ENCODE peak calls at places on chromosomes 13 and 19, in ten cellular contexts. C is CD4-positive, alpha-beta T cell; X is RWPE2; J is thoracic aorta; H is aorta; T is mesendoderm; F is IMR-90; I is caudate nucleus; E is cardiac muscle cell; G is psoas muscle. A is an unnamed sample.

GRCh38 chr19:39824143-39825092 is 9.5 kb downstream of the DYRK1B start:
- DNase-seq in H (peak; percentile 92), T (peak; percentile 97), G (peak; percentile 85), F (peak; percentile 91), E (peak; percentile 95), J (peak; percentile 85), C (peak; percentile 82), X (peak; percentile 90), I (peak; percentile 84), A (peak; percentile 92)

GRCh38 chr13:59480857-59481256 is 682.9 kb downstream of the DIAPH3 start:
- DNase-seq in F (no peak), E (no peak), T (no peak), H (no peak), I (no peak), J (no peak), G (no peak), C (no peak), X (no peak), A (no peak)

GRCh38 chr19:30848626-30849322 is 476.6 kb downstream of the ZNF536 start:
- DNase-seq in F (no peak), X (no peak), C (no peak), I (no peak), E (no peak), G (no peak), T (no peak), H (no peak), J (no peak), A (no peak)

GRCh38 chr19:47417746-47418594 is 1.4 kb downstream of the MEIS3 start:
- DNase-seq in H (no peak), X (no peak), G (no peak), J (no peak), T (no peak), I (no peak), E (no peak), F (peak; percentile 18), C (no peak), A (no peak)

GRCh38 chr19:12139885-12140544 is at the start of gene ZNF20:
- DNase-seq in C (peak; percentile 85), H (peak; percentile 98), J (peak; percentile 84), I (peak; percentile 82), G (peak; percentile 95), F (peak; percentile 91), X (peak; percentile 93), T (peak; percentile 98), E (peak; percentile 98), A (peak; percentile 93)

GRCh38 chr13:107834717-107835116 is 380.6 kb downstream of the LIG4 start:
- DNase-seq in I (no peak), T (no peak), F (peak; percentile 31), H (no peak), X (no peak), J (no peak), E (no peak), G (no peak), C (no peak), A (peak; percentile 28)

GRCh38 chr13:75079226-75079625 is 402.7 kb downstream of the TBC1D4 start:
- DNase-seq in C (no peak), T (no peak), H (no peak), E (no peak), J (no peak), G (no peak), I (no peak), X (no peak), F (peak; percentile 66), A (peak; percentile 82)

GRCh38 chr13:32378012-32378411 is 49.9 kb downstream of the N4BP2L1 start:
- DNase-seq in T (no peak), J (no peak), X (no peak), I (no peak), H (no peak), G (no peak), C (no peak), E (no peak), F (no peak), A (no peak)

GRCh38 chr19:31232871-31233270 is 116.4 kb downstream of the TSHZ3 start:
- DNase-seq in E (no peak), C (no peak), X (no peak), J (no peak), I (no peak), H (no peak), F (peak; percentile 96), G (no peak), T (no peak), A (peak; percentile 95)

GRCh38 chr13:26325876-26326275 is 71.9 kb downstream of the CDK8 start:
- DNase-seq in C (no peak), I (no peak), G (no peak), X (no peak), J (no peak), T (no peak), E (no peak), H (no peak), F (peak; percentile 4), A (peak; percentile 37)

GRCh38 chr19:2042485-2043268 is 8.4 kb downstream of the MKNK2 start:
- DNase-seq in I (no peak), C (no peak), H (peak; percentile 60), E (no peak), J (no peak), T (no peak), G (peak; percentile 49), X (peak; percentile 69), F (no peak), A (no peak)

GRCh38 chr19:10617409-10618121 is 7.8 kb upstream of the SLC44A2 start:
- DNase-seq in H (no peak), I (no peak), C (no peak), X (no peak), F (peak; percentile 89), J (no peak), T (no peak), E (no peak), G (no peak), A (peak; percentile 89)

GRCh38 chr19:1132625-1133383 is 29.0 kb downstream of the GPX4 start:
- DNase-seq in E (no peak), X (no peak), G (no peak), H (no peak), J (no peak), I (no peak), F (no peak), T (no peak), C (no peak), A (no peak)

GRCh38 chr19:1453525-1454371 is 3.8 kb downstream of the APC2 start:
- DNase-seq in H (no peak), F (no peak), I (peak; percentile 86), E (peak; percentile 36), C (no peak), G (no peak), X (no peak), J (no peak), T (no peak), A (peak; percentile 24)

GRCh38 chr13:50593228-50593627 is 250.3 kb downstream of the DLEU7 start:
- DNase-seq in G (no peak), F (no peak), J (no peak), H (no peak), C (no peak), X (no peak), E (no peak), I (no peak), T (no peak), A (peak; percentile 43)

GRCh38 chr13:50589139-50589538 is 254.4 kb downstream of the DLEU7 start:
- DNase-seq in X (peak; percentile 76), T (no peak), J (no peak), G (no peak), C (no peak), H (peak; percentile 70), E (no peak), I (no peak), F (peak; percentile 91), A (peak; percentile 99)

GRCh38 chr13:50594276-50594970 is 249.1 kb downstream of the DLEU7 start:
- DNase-seq in X (no peak), I (no peak), J (no peak), G (no peak), E (no peak), F (no peak), H (no peak), T (no peak), C (peak; percentile 3), A (no peak)

GRCh38 chr13:50589651-50590054 is 253.8 kb downstream of the DLEU7 start:
- DNase-seq in J (no peak), T (no peak), H (peak; percentile 59), C (no peak), G (no peak), E (no peak), X (peak; percentile 68), I (no peak), F (peak; percentile 85), A (peak; percentile 83)

GRCh38 chr13:50592412-50593145 is 250.9 kb downstream of the DLEU7 start:
- DNase-seq in X (no peak), J (no peak), E (no peak), T (no peak), F (peak; percentile 87), I (no peak), G (no peak), C (no peak), H (no peak), A (peak; percentile 79)
- H3K27ac ChIP-seq in X (peak overlapping the region; percentile 86), J (no peak overlapping the region), E (no peak overlapping the region), T (no peak overlapping the region), F (no peak overlapping the region), I (no peak overlapping the region), G (no peak overlapping the region), C (no peak overlapping the region), H (no peak overlapping the region), A (no peak overlapping the region)

GRCh38 chr19:40923934-40924391 is 41.9 kb upstream of the CYP2A7 start:
- DNase-seq in C (no peak), E (no peak), X (no peak), G (no peak), F (no peak), I (no peak), J (no peak), H (no peak), T (peak; percentile 14), A (no peak)
- H3K27ac ChIP-seq in C (no peak overlapping the region), E (peak overlapping the region; percentile 64), X (no peak overlapping the region), G (no peak overlapping the region), F (no peak overlapping the region), I (no peak overlapping the region), J (no peak overlapping the region), H (no peak overlapping the region), T (no peak overlapping the region), A (no peak overlapping the region)

DNA sequence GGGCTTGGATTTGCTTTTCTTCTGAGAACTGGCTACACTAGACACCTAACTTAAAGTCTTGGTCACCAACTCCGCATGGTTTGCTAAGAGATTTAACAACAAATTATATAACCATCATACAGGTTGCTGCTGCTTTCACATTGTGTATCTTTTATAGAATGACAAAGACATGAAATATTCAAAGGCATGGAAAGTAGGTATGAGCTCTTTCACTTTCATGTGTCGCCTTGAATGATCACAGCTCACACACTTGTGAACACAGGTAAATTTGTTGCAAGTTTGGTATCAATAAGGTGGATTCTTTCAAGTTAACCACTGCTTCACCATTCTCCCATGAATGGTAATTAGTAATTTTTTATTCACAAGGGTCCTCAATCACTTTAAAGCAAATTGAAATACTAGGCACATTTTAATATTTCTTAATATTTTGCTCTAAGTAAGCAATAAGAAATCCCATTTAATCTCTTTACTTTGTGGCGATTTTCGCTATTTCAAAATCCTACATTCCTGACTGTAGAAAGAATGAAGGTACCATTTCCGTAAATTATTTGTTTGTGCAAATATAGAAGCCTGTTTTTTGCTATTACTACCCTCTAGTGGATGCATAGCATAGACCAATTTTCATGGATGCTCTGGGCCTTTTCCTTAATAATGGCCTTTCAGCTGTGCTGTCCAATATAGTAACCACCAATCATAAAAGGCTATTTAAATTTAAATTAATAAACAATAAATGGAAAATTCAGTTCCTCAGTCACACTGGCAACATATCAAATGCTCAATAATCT is 45.5 kb upstream of the FREM2 start:
- DNase-seq in C (no peak), J (no peak), T (no peak), X (no peak), F (no peak), G (no peak), H (no peak), E (no peak), I (no peak), A (no peak)
- H3K27ac ChIP-seq in C (no peak overlapping the region), J (no peak overlapping the region), T (no peak overlapping the region), X (no peak overlapping the region), F (no peak overlapping the region), G (no peak overlapping the region), H (no peak overlapping the region), E (no peak overlapping the region), I (no peak overlapping the region), A (no peak overlapping the region)

GRCh38 chr13:110885966-110886365 is 28.9 kb downstream of the ANKRD10 start:
- DNase-seq in F (no peak), E (no peak), X (no peak), T (peak; percentile 73), G (no peak), C (no peak), I (no peak), H (no peak), J (no peak), A (no peak)
- H3K27ac ChIP-seq in F (no peak overlapping the region), E (no peak overlapping the region), X (no peak overlapping the region), T (no peak overlapping the region), G (no peak overlapping the region), C (no peak overlapping the region), I (no peak overlapping the region), H (no peak overlapping the region), J (no peak overlapping the region), A (no peak overlapping the region)

A was measured in fibroblast of lung.